ENCODE peak calls at places on chromosome 2, in four cellular contexts. One of them, this sample, is unnamed.

GRCh38 chr2:217404236-217404760 is 544.4 kb upstream of the TNP1 start:
- DNase-seq in heart right ventricle: no peak
- DNase-seq in Panc1: no peak
- DNase-seq in body of pancreas: no peak
- DNase-seq in this sample: no peak

GRCh38 chr2:240557808-240558207 is at the start of gene ANKMY1:
- DNase-seq in heart right ventricle: peak; percentile 56
- DNase-seq in body of pancreas: peak; percentile 68
- DNase-seq in Panc1: no peak
- DNase-seq in this sample: peak; percentile 69

GRCh38 chr2:20224191-20224715 is 677 bp downstream of the SDC1 start:
- DNase-seq in body of pancreas: no peak
- DNase-seq in heart right ventricle: no peak
- DNase-seq in Panc1: no peak
- DNase-seq in this sample: no peak

GRCh38 chr2:100411841-100412292 is 5.6 kb downstream of the CHST10 start:
- DNase-seq in Panc1: no peak
- DNase-seq in heart right ventricle: no peak
- DNase-seq in body of pancreas: no peak
- DNase-seq in this sample: no peak

GRCh38 chr2:6866239-6866745 is 585 bp upstream of the CMPK2 start:
- DNase-seq in heart right ventricle: peak; percentile 26
- DNase-seq in Panc1: no peak
- DNase-seq in body of pancreas: peak; percentile 60
- DNase-seq in this sample: peak; percentile 24

GRCh38 chr2:42791606-42792005 is 777 bp downstream of the HAAO start:
- DNase-seq in body of pancreas: no peak
- DNase-seq in heart right ventricle: no peak
- DNase-seq in Panc1: no peak
- DNase-seq in this sample: no peak

GRCh38 chr2:230931556-230932231 is 6.7 kb upstream of the GPR55 start:
- DNase-seq in Panc1: no peak
- DNase-seq in heart right ventricle: no peak
- DNase-seq in body of pancreas: no peak
- DNase-seq in this sample: no peak

GRCh38 chr2:67290451-67290991 is 106.6 kb upstream of the ETAA1 start:
- DNase-seq in body of pancreas: no peak
- DNase-seq in Panc1: no peak
- DNase-seq in heart right ventricle: no peak
- DNase-seq in this sample: peak; percentile 76

GRCh38 chr2:54669677-54670484 is 53.6 kb upstream of the EML6 start:
- DNase-seq in body of pancreas: peak; percentile 49
- DNase-seq in Panc1: no peak
- DNase-seq in heart right ventricle: no peak
- DNase-seq in this sample: peak; percentile 82

GRCh38 chr2:64404002-64404731 is 49.8 kb upstream of the LGALSL start:
- DNase-seq in body of pancreas: peak; percentile 91
- DNase-seq in heart right ventricle: peak; percentile 93
- DNase-seq in Panc1: no peak
- DNase-seq in this sample: peak; percentile 88

GRCh38 chr2:55162284-55163006 is 69.6 kb downstream of the CLHC1 start:
- DNase-seq in Panc1: no peak
- DNase-seq in body of pancreas: no peak
- DNase-seq in heart right ventricle: no peak
- DNase-seq in this sample: no peak

GRCh38 chr2:16870677-16871076 is 205.0 kb upstream of the CYRIA start:
- DNase-seq in Panc1: no peak
- DNase-seq in heart right ventricle: no peak
- DNase-seq in body of pancreas: no peak
- DNase-seq in this sample: no peak

GRCh38 chr2:215528555-215528954 is 92.7 kb upstream of the FN1 start:
- DNase-seq in Panc1: no peak
- DNase-seq in body of pancreas: no peak
- DNase-seq in heart right ventricle: no peak
- DNase-seq in this sample: peak; percentile 100

GRCh38 chr2:28507806-28508764 is 12.2 kb downstream of the PLB1 start:
- DNase-seq in Panc1: peak; percentile 76
- DNase-seq in heart right ventricle: no peak
- DNase-seq in body of pancreas: peak; percentile 54
- DNase-seq in this sample: peak; percentile 11

GRCh38 chr2:46067501-46068292 is 229.5 kb upstream of the EPAS1 start:
- DNase-seq in body of pancreas: no peak
- DNase-seq in heart right ventricle: no peak
- DNase-seq in Panc1: peak; percentile 33
- DNase-seq in this sample: peak; percentile 89

GRCh38 chr2:24915796-24916195 is 4.2 kb downstream of the ADCY3 start:
- DNase-seq in Panc1: no peak
- DNase-seq in body of pancreas: no peak
- DNase-seq in heart right ventricle: peak; percentile 29
- DNase-seq in this sample: peak; percentile 45

GRCh38 chr2:70645733-70646420 is 92.3 kb upstream of the TGFA start:
- DNase-seq in body of pancreas: no peak
- DNase-seq in Panc1: no peak
- DNase-seq in heart right ventricle: no peak
- DNase-seq in this sample: no peak

GRCh38 chr2:233007739-233008138 is 5.3 kb downstream of the NGEF start:
- DNase-seq in body of pancreas: no peak
- DNase-seq in heart right ventricle: no peak
- DNase-seq in Panc1: no peak
- DNase-seq in this sample: no peak

GRCh38 chr2:200360364-200360763 is 53.9 kb downstream of the SPATS2L start:
- DNase-seq in heart right ventricle: no peak
- DNase-seq in body of pancreas: no peak
- DNase-seq in Panc1: no peak
- DNase-seq in this sample: no peak

GRCh38 chr2:238380785-238381184 is 45.9 kb upstream of the ASB1 start:
- DNase-seq in body of pancreas: no peak
- DNase-seq in heart right ventricle: no peak
- DNase-seq in Panc1: no peak
- DNase-seq in this sample: peak; percentile 68

GRCh38 chr2:223503746-223504145 is 98.4 kb downstream of the SCG2 start:
- DNase-seq in Panc1: no peak
- DNase-seq in heart right ventricle: no peak
- DNase-seq in body of pancreas: no peak
- DNase-seq in this sample: no peak

GRCh38 chr2:2846379-2847130 is 515.5 kb upstream of the MYT1L start:
- DNase-seq in Panc1: no peak
- DNase-seq in body of pancreas: peak; percentile 94
- DNase-seq in heart right ventricle: peak; percentile 67
- DNase-seq in this sample: no peak

GRCh38 chr2:68799615-68800400 is 65.2 kb downstream of the ARHGAP25 start:
- DNase-seq in body of pancreas: no peak
- DNase-seq in Panc1: no peak
- DNase-seq in heart right ventricle: no peak
- DNase-seq in this sample: no peak

GRCh38 chr2:157867703-157868102 is 8.4 kb downstream of the ACVR1 start:
- DNase-seq in Panc1: no peak
- DNase-seq in body of pancreas: no peak
- DNase-seq in heart right ventricle: no peak
- DNase-seq in this sample: no peak

GRCh38 chr2:157866666-157867642 is 9.2 kb downstream of the ACVR1 start:
- DNase-seq in heart right ventricle: no peak
- DNase-seq in Panc1: no peak
- DNase-seq in body of pancreas: no peak
- DNase-seq in this sample: no peak

GRCh38 chr2:157871415-157871814 is 4.7 kb downstream of the ACVR1 start:
- DNase-seq in body of pancreas: no peak
- DNase-seq in heart right ventricle: no peak
- DNase-seq in Panc1: no peak
- DNase-seq in this sample: no peak

GRCh38 chr2:157866202-157866601 is 9.9 kb downstream of the ACVR1 start:
- DNase-seq in heart right ventricle: peak; percentile 19
- DNase-seq in body of pancreas: no peak
- DNase-seq in Panc1: no peak
- DNase-seq in this sample: peak; percentile 64

DNA sequence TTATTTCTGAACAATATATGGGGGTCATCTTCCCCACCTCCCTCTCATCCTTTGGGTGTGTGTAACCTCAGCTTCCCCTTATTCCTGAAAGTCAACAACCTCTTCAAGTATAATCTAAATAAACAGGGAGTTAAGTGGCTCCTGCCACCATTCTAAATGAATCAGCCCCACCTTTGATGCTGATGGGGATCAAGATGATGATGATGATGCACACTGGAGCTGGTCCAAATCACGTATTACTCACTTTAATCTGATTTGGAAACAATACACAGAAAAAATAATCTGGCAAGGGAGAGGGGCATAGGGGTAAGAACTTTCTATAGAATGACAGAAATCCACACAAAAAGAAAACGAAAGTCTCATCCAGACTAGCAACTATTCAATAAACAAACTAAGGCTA is 7.1 kb downstream of the ACVR1 start:
- DNase-seq in heart right ventricle: no peak
- DNase-seq in Panc1: no peak
- DNase-seq in body of pancreas: no peak
- DNase-seq in this sample: peak; percentile 57
- H3K4me3 ChIP-seq in heart right ventricle: no peak overlapping the region
- H3K4me3 ChIP-seq in Panc1: no peak overlapping the region
- H3K4me3 ChIP-seq in body of pancreas: no peak overlapping the region
- H3K4me3 ChIP-seq in this sample: no peak overlapping the region

DNA sequence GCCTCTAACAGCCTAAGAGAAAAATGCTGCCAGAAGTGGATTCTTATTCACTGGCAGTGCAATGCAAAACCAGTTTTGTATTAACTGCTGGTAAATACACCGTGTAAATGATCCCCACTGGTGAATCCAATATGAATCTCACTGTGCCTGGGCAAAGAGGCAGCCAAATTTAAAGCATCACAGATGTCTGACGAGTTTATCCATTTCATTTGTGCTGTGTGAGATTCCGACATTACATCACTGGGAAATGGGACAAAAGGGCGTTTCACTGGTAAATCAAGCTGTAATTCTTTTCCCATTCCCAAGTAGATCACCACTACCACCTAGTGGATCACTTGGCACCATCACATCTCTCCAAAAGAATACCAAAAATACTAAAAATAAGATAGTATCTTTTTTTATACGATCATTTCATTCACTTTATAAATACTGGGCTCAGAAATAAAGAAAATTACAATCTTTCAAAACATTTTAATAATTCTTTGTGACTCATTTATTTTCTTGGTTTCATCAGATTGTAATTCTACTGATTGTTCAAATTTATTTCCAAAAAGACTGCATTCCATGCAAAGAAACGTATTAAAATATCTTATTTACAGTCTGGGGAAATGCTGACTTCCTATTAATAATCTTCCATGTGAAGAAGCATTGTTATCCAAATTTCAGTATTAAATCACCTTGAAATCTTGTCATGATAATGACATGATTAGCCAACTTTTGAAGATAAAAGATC is 125.6 kb downstream of the GRB14 start:
- DNase-seq in Panc1: peak; percentile 33
- DNase-seq in heart right ventricle: peak; percentile 11
- DNase-seq in body of pancreas: no peak
- DNase-seq in this sample: peak; percentile 76
- TF ChIP-seq CTCF in Panc1: peak; percentile 77
- TF ChIP-seq CTCF in heart right ventricle: peak; percentile 50
- TF ChIP-seq CTCF in body of pancreas: no peak
- TF ChIP-seq CTCF in this sample: peak; percentile 70

GRCh38 chr2:174788291-174788929 is 24.1 kb upstream of the CHRNA1 start:
- DNase-seq in heart right ventricle: no peak
- DNase-seq in Panc1: no peak
- DNase-seq in body of pancreas: no peak
- DNase-seq in this sample: peak; percentile 54
- H3K4me3 ChIP-seq in heart right ventricle: no peak overlapping the region
- H3K4me3 ChIP-seq in Panc1: no peak overlapping the region
- H3K4me3 ChIP-seq in body of pancreas: no peak overlapping the region
- H3K4me3 ChIP-seq in this sample: no peak overlapping the region

GRCh38 chr2:196758474-196759377 is 40.8 kb downstream of the GTF3C3 start:
- DNase-seq in Panc1: no peak
- DNase-seq in body of pancreas: no peak
- DNase-seq in heart right ventricle: no peak
- DNase-seq in this sample: peak; percentile 42
- TF ChIP-seq CTCF in Panc1: peak; percentile 58
- TF ChIP-seq CTCF in body of pancreas: no peak
- TF ChIP-seq CTCF in heart right ventricle: peak; percentile 51
- TF ChIP-seq CTCF in this sample: peak; percentile 48